ENCODE peak calls at places on chromosome 13, in eight cellular contexts. T is central memory CD4-positive, alpha-beta T cell; Z is IMR-90; X is ACHN; I is left colon; S is occipital lobe; F is kidney tubule cell; M is AG04450. C is an unnamed sample.

GRCh38 chr13:92901739-92902138 is 324.9 kb upstream of the GPC6 start:
- DNase-seq in T (no peak), Z (no peak), X (no peak), I (no peak), S (no peak), F (no peak), M (no peak), C (no peak)

GRCh38 chr13:44989941-44990340 is 603 bp downstream of the GPALPP1 start:
- DNase-seq in T (no peak), Z (no peak), X (peak; percentile 4), I (no peak), S (no peak), F (no peak), M (no peak), C (no peak)

GRCh38 chr13:108985166-108985565 is 355.8 kb downstream of the MYO16 start:
- DNase-seq in T (no peak), Z (no peak), X (no peak), I (no peak), S (no peak), F (no peak), M (no peak), C (no peak)

GRCh38 chr13:30850867-30851211 is 55.2 kb upstream of the MEDAG start:
- DNase-seq in T (no peak), Z (no peak), X (no peak), I (no peak), S (no peak), F (no peak), M (no peak), C (no peak)

GRCh38 chr13:113897966-113898365 is 34.1 kb upstream of the GAS6 start:
- DNase-seq in T (no peak), Z (no peak), X (peak; percentile 58), I (no peak), S (no peak), F (peak; percentile 50), M (no peak), C (no peak)

GRCh38 chr13:44148159-44148929 is 225.3 kb upstream of the SERP2 start:
- DNase-seq in T (no peak), Z (peak; percentile 20), X (no peak), I (no peak), S (no peak), F (peak; percentile 61), M (no peak), C (no peak)

GRCh38 chr13:68984688-68985319 is 1122.8 kb upstream of the ATXN8OS start:
- DNase-seq in T (no peak), Z (no peak), X (no peak), I (no peak), S (no peak), F (no peak), M (no peak), C (no peak)

GRCh38 chr13:29507356-29507755 is 88.1 kb downstream of the SLC7A1 start:
- DNase-seq in T (no peak), Z (no peak), X (no peak), I (no peak), S (peak; percentile 34), F (peak; percentile 66), M (no peak), C (no peak)

GRCh38 chr13:113597386-113598080 is 13.0 kb downstream of the TFDP1 start:
- DNase-seq in T (no peak), Z (no peak), X (no peak), I (no peak), S (no peak), F (no peak), M (no peak), C (no peak)

GRCh38 chr13:106709509-106709908 is 141.6 kb upstream of the ARGLU1 start:
- DNase-seq in T (no peak), Z (no peak), X (no peak), I (no peak), S (no peak), F (no peak), M (no peak), C (no peak)

GRCh38 chr13:21399741-21400140 is 59.4 kb downstream of the ZDHHC20 start:
- DNase-seq in T (no peak), Z (peak; percentile 18), X (no peak), I (no peak), S (no peak), F (peak; percentile 37), M (no peak), C (no peak)

GRCh38 chr13:67075239-67075638 is 154.9 kb downstream of the PCDH9 start:
- DNase-seq in T (no peak), Z (peak; percentile 15), X (peak; percentile 26), I (no peak), S (no peak), F (no peak), M (no peak), C (no peak)

GRCh38 chr13:110275931-110276552 is 30.9 kb downstream of the COL4A1 start:
- DNase-seq in T (no peak), Z (no peak), X (no peak), I (no peak), S (no peak), F (no peak), M (no peak), C (no peak)

C was measured in activated T-helper 9 cell treated with anti-CD3 and anti-CD28 coated beads, Interleukin-2, amount 50 U/mL, for 16 hours.